ENCODE peak calls at places on chromosomes 6 and 20, in six cellular contexts. O is uterus, G is G401, N is cardiac fibroblast, T is NCI-H446 treated with DMSO at 0.1 percent for 48 hours, I is tibial artery. U is an unnamed sample.
A peak's percentile ranks its signal among the peaks of the same experiment; 100 is the strongest.

GRCh38 chr20:15911557-15911956 is 661.7 kb downstream of the KIF16B start:
- DNase-seq in O (no peak), G (no peak), N (no peak), T (no peak), I (no peak), U (no peak)

GRCh38 chr6:107493158-107494057 is 3.5 kb downstream of the SOBP start:
- DNase-seq in O (no peak), G (peak; percentile 48), N (peak; percentile 51), T (no peak), I (no peak), U (no peak)

GRCh38 chr6:84033523-84034451 is at the start of gene MRAP2:
- DNase-seq in O (no peak), G (peak; percentile 60), N (peak; percentile 15), T (no peak), I (no peak), U (no peak)

GRCh38 chr6:111550195-111550594 is 55.5 kb downstream of the TRAF3IP2 start:
- DNase-seq in O (no peak), G (no peak), N (no peak), T (no peak), I (no peak), U (no peak)

GRCh38 chr20:25090492-25091429 is 8.8 kb upstream of the VSX1 start:
- DNase-seq in O (no peak), G (peak; percentile 49), N (no peak), T (no peak), I (no peak), U (peak; percentile 73)

GRCh38 chr20:24629668-24630067 is 160.2 kb downstream of the SYNDIG1 start:
- DNase-seq in O (no peak), G (peak; percentile 39), N (peak; percentile 37), T (no peak), I (no peak), U (no peak)

GRCh38 chr20:64083380-64084208 is 604 bp downstream of the LKAAEAR1 start:
- DNase-seq in O (no peak), G (peak; percentile 80), N (peak; percentile 79), T (peak; percentile 55), I (no peak), U (peak; percentile 67)

GRCh38 chr20:13694420-13695150 is 55.9 kb upstream of the TASP1 start:
- DNase-seq in O (no peak), G (no peak), N (peak; percentile 27), T (no peak), I (no peak), U (no peak)

GRCh38 chr6:107712523-107713213 is 111.4 kb downstream of the SCML4 start:
- DNase-seq in O (no peak), G (no peak), N (no peak), T (no peak), I (no peak), U (no peak)

GRCh38 chr6:117729613-117730012 is 54.3 kb downstream of the NUS1 start:
- DNase-seq in O (no peak), G (no peak), N (no peak), T (no peak), I (no peak), U (no peak)

GRCh38 chr6:112770341-112770740 is 423.2 kb downstream of the RFPL4B start:
- DNase-seq in O (no peak), G (no peak), N (no peak), T (no peak), I (no peak), U (no peak)

GRCh38 chr20:59751075-59751711 is 146.9 kb downstream of the PHACTR3 start:
- DNase-seq in O (peak; percentile 22), G (peak; percentile 86), N (peak; percentile 48), T (peak; percentile 35), I (peak; percentile 60), U (no peak)

GRCh38 chr6:154466139-154466538 is 44.3 kb downstream of the CNKSR3 start:
- DNase-seq in O (no peak), G (no peak), N (no peak), T (no peak), I (no peak), U (no peak)

GRCh38 chr20:63217706-63218105 is 1.8 kb upstream of the YTHDF1 start:
- DNase-seq in O (no peak), G (no peak), N (no peak), T (no peak), I (no peak), U (no peak)

GRCh38 chr6:82364087-82365010 is 732 bp downstream of the TPBG start:
- DNase-seq in O (peak; percentile 46), G (no peak), N (peak; percentile 75), T (no peak), I (peak; percentile 45), U (no peak)

GRCh38 chr6:124963416-124964083 is 1.3 kb downstream of the RNF217 start:
- DNase-seq in O (no peak), G (peak; percentile 64), N (peak; percentile 56), T (no peak), I (no peak), U (no peak)

GRCh38 chr20:33606114-33606771 is 55.9 kb upstream of the C20orf144 start:
- DNase-seq in O (no peak), G (no peak), N (no peak), T (no peak), I (no peak), U (no peak)

GRCh38 chr20:18632196-18632789 is 44.4 kb downstream of the DTD1 start:
- DNase-seq in O (peak; percentile 76), G (peak; percentile 53), N (peak; percentile 75), T (peak; percentile 30), I (peak; percentile 47), U (peak; percentile 52)

GRCh38 chr6:22020299-22020998 is 276.4 kb downstream of the PRL start:
- DNase-seq in O (no peak), G (no peak), N (no peak), T (no peak), I (no peak), U (no peak)

GRCh38 chr6:6875818-6876470 is 231.8 kb upstream of the RREB1 start:
- DNase-seq in O (no peak), G (no peak), N (peak; percentile 66), T (no peak), I (no peak), U (no peak)

GRCh38 chr6:44342489-44342888 is at the start of gene SPATS1:
- DNase-seq in O (peak; percentile 16), G (peak; percentile 3), N (no peak), T (no peak), I (peak; percentile 25), U (no peak)

GRCh38 chr20:57619053-57619831 is 984 bp downstream of the ZBP1 start:
- DNase-seq in O (no peak), G (no peak), N (no peak), T (no peak), I (no peak), U (peak; percentile 52)

GRCh38 chr6:118635909-118636735 is 15.3 kb downstream of the CEP85L start:
- DNase-seq in O (no peak), G (no peak), N (no peak), T (no peak), I (no peak), U (no peak)

GRCh38 chr6:157376241-157376640 is 4.7 kb upstream of the ZDHHC14 start:
- DNase-seq in O (no peak), G (no peak), N (no peak), T (no peak), I (no peak), U (no peak)

GRCh38 chr20:58711266-58712051 is 18.9 kb downstream of the NPEPL1 start:
- DNase-seq in O (no peak), G (no peak), N (no peak), T (no peak), I (peak; percentile 14), U (no peak)

GRCh38 chr6:134956032-134956431 is 6.1 kb upstream of the ALDH8A1 start:
- DNase-seq in O (no peak), G (no peak), N (no peak), T (no peak), I (no peak), U (no peak)

GRCh38 chr6:5125152-5126006 is 40.2 kb downstream of the PPP1R3G start:
- DNase-seq in O (no peak), G (no peak), N (peak; percentile 48), T (no peak), I (no peak), U (no peak)

GRCh38 chr6:161498359-161498758 is 224.5 kb upstream of the AGPAT4 start:
- DNase-seq in O (no peak), G (no peak), N (peak; percentile 62), T (peak; percentile 58), I (no peak), U (no peak)